ENCODE peak calls at places on chromosome 6, in five cellular contexts. One of them, this sample, is unnamed.

GRCh38 chr6:36196049-36196879 is at the start of gene BRPF3:
- DNase-seq in A549: peak; percentile 57
- DNase-seq in adrenal gland: peak; percentile 84
- DNase-seq in testis: peak; percentile 75
- DNase-seq in Peyer's patch: peak; percentile 74
- DNase-seq in this sample: peak; percentile 81

GRCh38 chr6:49462071-49462470 is 982 bp downstream of the MMUT start:
- DNase-seq in testis: no peak
- DNase-seq in adrenal gland: no peak
- DNase-seq in Peyer's patch: no peak
- DNase-seq in A549: no peak
- DNase-seq in this sample: no peak

GRCh38 chr6:16947461-16948159 is 154.2 kb upstream of the STMND1 start:
- DNase-seq in testis: no peak
- DNase-seq in A549: peak; percentile 58
- DNase-seq in adrenal gland: peak; percentile 70
- DNase-seq in Peyer's patch: no peak
- DNase-seq in this sample: peak; percentile 36

GRCh38 chr6:138334000-138334399 is 43.7 kb upstream of the SMIM28 start:
- DNase-seq in Peyer's patch: no peak
- DNase-seq in A549: no peak
- DNase-seq in testis: no peak
- DNase-seq in adrenal gland: no peak
- DNase-seq in this sample: no peak

GRCh38 chr6:107441706-107442105 is 17.7 kb downstream of the PDSS2 start:
- DNase-seq in A549: no peak
- DNase-seq in Peyer's patch: no peak
- DNase-seq in testis: no peak
- DNase-seq in adrenal gland: no peak
- DNase-seq in this sample: no peak

GRCh38 chr6:119313937-119314893 is 35.3 kb downstream of the MAN1A1 start:
- DNase-seq in A549: no peak
- DNase-seq in adrenal gland: no peak
- DNase-seq in testis: no peak
- DNase-seq in Peyer's patch: peak; percentile 35
- DNase-seq in this sample: no peak

GRCh38 chr6:139732451-139732850 is 358.0 kb upstream of the CITED2 start:
- DNase-seq in adrenal gland: peak; percentile 41
- DNase-seq in Peyer's patch: no peak
- DNase-seq in testis: no peak
- DNase-seq in A549: no peak
- DNase-seq in this sample: no peak

GRCh38 chr6:114863610-114864009 is 520.8 kb upstream of the HS3ST5 start:
- DNase-seq in adrenal gland: no peak
- DNase-seq in Peyer's patch: no peak
- DNase-seq in testis: no peak
- DNase-seq in A549: no peak
- DNase-seq in this sample: no peak

GRCh38 chr6:121951918-121952379 is 447.5 kb upstream of the HSF2 start:
- DNase-seq in A549: no peak
- DNase-seq in Peyer's patch: no peak
- DNase-seq in testis: peak; percentile 22
- DNase-seq in adrenal gland: no peak
- DNase-seq in this sample: peak; percentile 9

GRCh38 chr6:112038756-112039430 is 15.0 kb upstream of the CCN6 start:
- DNase-seq in Peyer's patch: no peak
- DNase-seq in A549: no peak
- DNase-seq in testis: no peak
- DNase-seq in adrenal gland: no peak
- DNase-seq in this sample: no peak

GRCh38 chr6:41823178-41823577 is 35.7 kb downstream of the TOMM6 start:
- DNase-seq in Peyer's patch: no peak
- DNase-seq in adrenal gland: no peak
- DNase-seq in A549: no peak
- DNase-seq in testis: no peak
- DNase-seq in this sample: no peak

GRCh38 chr6:131828946-131829345 is 21.1 kb downstream of the ENPP1 start:
- DNase-seq in Peyer's patch: no peak
- DNase-seq in adrenal gland: no peak
- DNase-seq in A549: no peak
- DNase-seq in testis: no peak
- DNase-seq in this sample: no peak

GRCh38 chr6:166306378-166307081 is 1.7 kb downstream of the PRR18 start:
- DNase-seq in A549: no peak
- DNase-seq in Peyer's patch: no peak
- DNase-seq in testis: no peak
- DNase-seq in adrenal gland: no peak
- DNase-seq in this sample: no peak

GRCh38 chr6:149212892-149213786 is 104.4 kb upstream of the TAB2 start:
- DNase-seq in testis: no peak
- DNase-seq in Peyer's patch: no peak
- DNase-seq in adrenal gland: no peak
- DNase-seq in A549: no peak
- DNase-seq in this sample: no peak

GRCh38 chr6:129863664-129864063 is 2.5 kb upstream of the TMEM244 start:
- DNase-seq in Peyer's patch: no peak
- DNase-seq in testis: no peak
- DNase-seq in adrenal gland: no peak
- DNase-seq in A549: no peak
- DNase-seq in this sample: no peak

GRCh38 chr6:34630040-34630439 is 66.5 kb downstream of the ILRUN start:
- DNase-seq in testis: no peak
- DNase-seq in Peyer's patch: no peak
- DNase-seq in adrenal gland: no peak
- DNase-seq in A549: peak; percentile 76
- DNase-seq in this sample: no peak

GRCh38 chr6:38264605-38265004 is 375.1 kb downstream of the BTBD9 start:
- DNase-seq in testis: no peak
- DNase-seq in adrenal gland: no peak
- DNase-seq in A549: peak; percentile 35
- DNase-seq in Peyer's patch: no peak
- DNase-seq in this sample: no peak

GRCh38 chr6:170037541-170038250 is 253.2 kb downstream of the DLL1 start:
- DNase-seq in adrenal gland: no peak
- DNase-seq in A549: no peak
- DNase-seq in testis: peak; percentile 11
- DNase-seq in Peyer's patch: no peak
- DNase-seq in this sample: peak; percentile 11

GRCh38 chr6:3045369-3045768 is 22.9 kb upstream of the RIPK1 start:
- DNase-seq in A549: no peak
- DNase-seq in Peyer's patch: no peak
- DNase-seq in adrenal gland: no peak
- DNase-seq in testis: no peak
- DNase-seq in this sample: no peak

GRCh38 chr6:45504947-45505346 is 127.2 kb upstream of the SUPT3H start:
- DNase-seq in adrenal gland: no peak
- DNase-seq in Peyer's patch: no peak
- DNase-seq in A549: no peak
- DNase-seq in testis: no peak
- DNase-seq in this sample: peak; percentile 24

GRCh38 chr6:101544286-101544685 is 150.8 kb downstream of the GRIK2 start:
- DNase-seq in testis: no peak
- DNase-seq in A549: no peak
- DNase-seq in Peyer's patch: no peak
- DNase-seq in adrenal gland: no peak
- DNase-seq in this sample: no peak

GRCh38 chr6:112311950-112312547 is 35.1 kb upstream of the RFPL4B start:
- DNase-seq in A549: no peak
- DNase-seq in adrenal gland: no peak
- DNase-seq in Peyer's patch: no peak
- DNase-seq in testis: no peak
- DNase-seq in this sample: no peak

GRCh38 chr6:37818536-37819176 is 871 bp upstream of the ZFAND3 start:
- DNase-seq in A549: peak; percentile 95
- DNase-seq in testis: peak; percentile 97
- DNase-seq in adrenal gland: peak; percentile 98
- DNase-seq in Peyer's patch: peak; percentile 94
- DNase-seq in this sample: peak; percentile 95

GRCh38 chr6:139550361-139550760 is 175.9 kb upstream of the CITED2 start:
- DNase-seq in A549: no peak
- DNase-seq in adrenal gland: no peak
- DNase-seq in Peyer's patch: no peak
- DNase-seq in testis: no peak
- DNase-seq in this sample: peak; percentile 73

GRCh38 chr6:158558415-158559306 is 1.2 kb upstream of the TMEM181 start:
- DNase-seq in A549: no peak
- DNase-seq in adrenal gland: no peak
- DNase-seq in Peyer's patch: no peak
- DNase-seq in testis: no peak
- DNase-seq in this sample: no peak

GRCh38 chr6:100283288-100283687 is 181.4 kb downstream of the SIM1 start:
- DNase-seq in testis: no peak
- DNase-seq in adrenal gland: no peak
- DNase-seq in Peyer's patch: no peak
- DNase-seq in A549: peak; percentile 53
- DNase-seq in this sample: no peak

GRCh38 chr6:6780231-6780630 is 191.7 kb downstream of the LY86 start:
- DNase-seq in A549: no peak
- DNase-seq in testis: no peak
- DNase-seq in adrenal gland: no peak
- DNase-seq in Peyer's patch: no peak
- DNase-seq in this sample: no peak

GRCh38 chr6:6784514-6785162 is 196.1 kb downstream of the LY86 start:
- DNase-seq in A549: no peak
- DNase-seq in testis: no peak
- DNase-seq in adrenal gland: no peak
- DNase-seq in Peyer's patch: no peak
- DNase-seq in this sample: no peak

GRCh38 chr6:6783736-6784135 is 195.2 kb downstream of the LY86 start:
- DNase-seq in adrenal gland: no peak
- DNase-seq in Peyer's patch: no peak
- DNase-seq in testis: no peak
- DNase-seq in A549: no peak
- DNase-seq in this sample: no peak

GRCh38 chr6:6781172-6781876 is 192.8 kb downstream of the LY86 start:
- DNase-seq in A549: peak; percentile 53
- DNase-seq in adrenal gland: peak; percentile 83
- DNase-seq in Peyer's patch: no peak
- DNase-seq in testis: peak; percentile 68
- DNase-seq in this sample: peak; percentile 45

DNA sequence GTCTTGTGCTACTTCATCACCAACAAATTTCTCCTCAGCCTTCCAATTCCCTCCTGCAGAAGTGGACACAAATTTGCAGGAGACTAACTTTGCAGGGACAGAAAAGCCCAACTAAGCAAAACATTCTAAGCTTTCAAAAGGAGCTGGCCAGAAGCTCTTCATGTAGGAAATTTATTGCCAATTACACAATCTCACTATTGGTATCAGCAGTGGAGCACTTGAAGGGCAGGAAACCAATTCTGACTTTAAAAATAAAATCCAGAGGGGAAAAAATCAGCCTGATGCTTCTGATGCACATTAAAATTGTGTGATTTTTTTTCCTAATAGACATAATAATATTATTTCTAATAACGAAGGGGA is 193.3 kb downstream of the LY86 start:
- DNase-seq in testis: no peak
- DNase-seq in Peyer's patch: no peak
- DNase-seq in A549: no peak
- DNase-seq in adrenal gland: no peak
- DNase-seq in this sample: no peak
- H3K27ac ChIP-seq in testis: no peak overlapping the region
- H3K27ac ChIP-seq in Peyer's patch: no peak overlapping the region
- H3K27ac ChIP-seq in A549: peak overlapping the region; percentile 23
- H3K27ac ChIP-seq in adrenal gland: peak overlapping the region; percentile 71
- H3K27ac ChIP-seq in this sample: no peak overlapping the region

GRCh38 chr6:117417851-117418250 is 7.9 kb downstream of the ROS1 start:
- DNase-seq in A549: no peak
- DNase-seq in testis: no peak
- DNase-seq in Peyer's patch: no peak
- DNase-seq in adrenal gland: no peak
- DNase-seq in this sample: no peak
- H3K4me1 ChIP-seq in A549: peaks cover 14% of the 10 kb centered on the region
- H3K4me1 ChIP-seq in testis: no peaks in the 10 kb centered on the region
- H3K4me1 ChIP-seq in Peyer's patch: no peaks in the 10 kb centered on the region
- H3K4me1 ChIP-seq in adrenal gland: no peaks in the 10 kb centered on the region
- H3K4me1 ChIP-seq in this sample: no peaks in the 10 kb centered on the region

GRCh38 chr6:26131618-26132017 is 44.4 kb downstream of the HFE start:
- DNase-seq in adrenal gland: no peak
- DNase-seq in Peyer's patch: no peak
- DNase-seq in testis: no peak
- DNase-seq in A549: no peak
- DNase-seq in this sample: no peak
- TF ChIP-seq POLR2A in adrenal gland: no peak
- TF ChIP-seq POLR2A in Peyer's patch: no peak
- TF ChIP-seq POLR2A in testis: no peak
- TF ChIP-seq POLR2A in A549: no peak
- TF ChIP-seq POLR2A in this sample: no peak

GRCh38 chr6:108739496-108740330 is 108.5 kb upstream of the ARMC2 start:
- DNase-seq in testis: no peak
- DNase-seq in adrenal gland: no peak
- DNase-seq in A549: no peak
- DNase-seq in Peyer's patch: no peak
- DNase-seq in this sample: peak; percentile 60

GRCh38 chr6:108738684-108739406 is 109.4 kb upstream of the ARMC2 start:
- DNase-seq in testis: peak; percentile 30
- DNase-seq in A549: no peak
- DNase-seq in adrenal gland: no peak
- DNase-seq in Peyer's patch: no peak
- DNase-seq in this sample: no peak

GRCh38 chr6:108736832-108737231 is 111.4 kb upstream of the ARMC2 start:
- DNase-seq in Peyer's patch: no peak
- DNase-seq in A549: peak; percentile 42
- DNase-seq in adrenal gland: no peak
- DNase-seq in testis: no peak
- DNase-seq in this sample: peak; percentile 31

GRCh38 chr6:108735991-108736345 is 112.3 kb upstream of the ARMC2 start:
- DNase-seq in testis: no peak
- DNase-seq in A549: no peak
- DNase-seq in Peyer's patch: no peak
- DNase-seq in adrenal gland: no peak
- DNase-seq in this sample: no peak

DNA sequence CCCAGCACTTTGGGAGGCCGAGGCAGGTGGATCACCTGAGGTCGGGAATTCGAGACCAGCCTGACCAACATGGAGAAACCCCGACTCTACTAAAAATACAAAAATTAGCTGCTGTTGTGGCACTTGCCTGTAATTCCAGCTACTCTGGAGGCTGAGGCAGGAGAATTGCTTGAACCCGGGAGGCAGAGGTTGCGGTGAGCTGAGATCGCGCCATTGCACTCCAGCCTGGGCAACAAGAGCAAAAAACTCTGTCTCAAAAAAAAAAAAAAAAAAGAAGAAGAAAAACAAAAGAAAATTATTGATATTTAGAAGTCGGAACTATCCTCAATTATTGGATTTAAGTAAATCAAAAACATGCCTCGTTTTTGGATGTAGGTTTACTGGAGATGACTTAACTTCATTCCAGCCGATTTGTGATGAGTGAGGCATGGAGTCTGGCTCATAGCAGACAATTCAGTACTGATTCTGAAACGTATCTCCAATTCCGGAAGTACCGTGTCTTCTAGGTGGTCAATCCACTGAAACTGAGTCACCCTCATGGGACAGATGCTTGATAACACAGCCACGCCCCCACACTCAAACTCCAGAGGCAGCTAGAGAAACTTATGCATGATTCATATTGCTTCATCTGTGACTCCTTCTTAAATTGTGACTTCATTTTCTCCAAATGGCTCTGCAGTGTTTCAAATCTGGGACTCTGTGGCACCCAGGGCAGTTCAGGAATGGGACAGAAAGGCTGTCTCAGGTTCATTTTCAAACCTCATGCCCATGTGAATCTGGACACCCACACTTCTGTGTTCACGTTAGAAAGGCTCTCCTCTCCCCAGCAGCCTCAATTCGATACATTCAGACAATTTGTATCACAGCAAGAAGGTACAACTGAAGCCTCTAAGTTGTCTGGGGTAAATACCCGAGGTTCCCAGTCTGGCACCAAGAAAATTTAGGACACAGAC is 110.4 kb upstream of the ARMC2 start:
- DNase-seq in Peyer's patch: peak; percentile 23
- DNase-seq in A549: peak; percentile 59
- DNase-seq in adrenal gland: no peak
- DNase-seq in testis: no peak
- DNase-seq in this sample: peak; percentile 57
- H3K27ac ChIP-seq in Peyer's patch: no peak overlapping the region
- H3K27ac ChIP-seq in A549: peak overlapping the region; percentile 62
- H3K27ac ChIP-seq in adrenal gland: no peak overlapping the region
- H3K27ac ChIP-seq in testis: no peak overlapping the region
- H3K27ac ChIP-seq in this sample: no peak overlapping the region

This sample was measured in body of pancreas.